ENCODE peak calls at places on chromosomes 12 and 14, in six cellular contexts. W is GM20000, U is pancreas, D is CD14-positive monocyte, V is dorsolateral prefrontal cortex, Q is endothelial cell. O is an unnamed sample.

GRCh38 chr14:39467889-39468524 is 35.8 kb upstream of the FBXO33 start:
- DNase-seq in W (no peak), U (no peak), D (no peak), V (no peak), Q (peak), O (no peak)

GRCh38 chr12:45284096-45284901 is 68.4 kb downstream of the ANO6 start:
- DNase-seq in W (no peak), U (no peak), D (no peak), V (no peak), Q (no peak), O (no peak)

GRCh38 chr12:132422057-132423043 is 67.6 kb upstream of the FBRSL1 start:
- DNase-seq in W (no peak), U (no peak), D (no peak), V (no peak), Q (peak), O (no peak)

GRCh38 chr14:102215071-102215470 is 75.4 kb downstream of the WDR20 start:
- DNase-seq in W (no peak), U (peak), D (peak), V (peak), Q (no peak), O (no peak)

GRCh38 chr12:121748571-121749265 is 36.2 kb downstream of the TMEM120B start:
- DNase-seq in W (no peak), U (no peak), D (peak), V (no peak), Q (no peak), O (no peak)

GRCh38 chr12:80443974-80444666 is at the start of gene PTPRQ:
- DNase-seq in W (no peak), U (no peak), D (no peak), V (no peak), Q (no peak), O (no peak)

GRCh38 chr12:12327802-12328201 is 22.2 kb downstream of the MANSC1 start:
- DNase-seq in W (peak), U (no peak), D (no peak), V (no peak), Q (peak), O (no peak)

GRCh38 chr12:117580718-117581062 is 219.3 kb upstream of the NOS1 start:
- DNase-seq in W (no peak), U (no peak), D (no peak), V (no peak), Q (no peak), O (no peak)

GRCh38 chr12:85872497-85873091 is 1.5 kb upstream of the NTS start:
- DNase-seq in W (peak), U (no peak), D (no peak), V (no peak), Q (no peak), O (no peak)

GRCh38 chr12:33438025-33438772 is 1.4 kb downstream of the SYT10 start:
- DNase-seq in W (no peak), U (no peak), D (no peak), V (no peak), Q (no peak), O (no peak)

GRCh38 chr12:119082496-119082895 is 96.2 kb upstream of the HSPB8 start:
- DNase-seq in W (no peak), U (no peak), D (no peak), V (peak), Q (no peak), O (no peak)

GRCh38 chr12:101793401-101793800 is 37.4 kb downstream of the GNPTAB start:
- DNase-seq in W (peak), U (no peak), D (no peak), V (no peak), Q (no peak), O (no peak)

GRCh38 chr12:6866163-6866919 is 990 bp upstream of the TPI1 start:
- DNase-seq in W (no peak), U (no peak), D (no peak), V (no peak), Q (no peak), O (no peak)

GRCh38 chr12:95326450-95326849 is 108.8 kb downstream of the VEZT start:
- DNase-seq in W (no peak), U (no peak), D (no peak), V (no peak), Q (no peak), O (no peak)

GRCh38 chr12:109822951-109823411 is 10.2 kb downstream of the TRPV4 start:
- DNase-seq in W (no peak), U (peak), D (peak), V (no peak), Q (no peak), O (no peak)

GRCh38 chr14:94485944-94486841 is 10.2 kb upstream of the SERPINA9 start:
- DNase-seq in W (peak), U (peak), D (no peak), V (peak), Q (peak), O (peak)

GRCh38 chr12:132197581-132198281 is 53.5 kb downstream of the NOC4L start:
- DNase-seq in W (no peak), U (no peak), D (no peak), V (no peak), Q (no peak), O (no peak)

GRCh38 chr12:107684990-107685359 is 624 bp upstream of the PWP1 start:
- DNase-seq in W (no peak), U (no peak), D (no peak), V (no peak), Q (no peak), O (no peak)

GRCh38 chr12:124855275-124855957 is 8.2 kb downstream of the SCARB1 start:
- DNase-seq in W (no peak), U (no peak), D (no peak), V (no peak), Q (no peak), O (no peak)

GRCh38 chr12:102833687-102834435 is 83.2 kb downstream of the PAH start:
- DNase-seq in W (peak), U (no peak), D (no peak), V (no peak), Q (peak), O (no peak)

GRCh38 chr12:66074561-66074960 is 56.0 kb downstream of the LLPH start:
- DNase-seq in W (no peak), U (no peak), D (no peak), V (no peak), Q (no peak), O (no peak)

GRCh38 chr14:103597623-103598372 is 31.2 kb upstream of the KLC1 start:
- DNase-seq in W (no peak), U (no peak), D (no peak), V (peak), Q (no peak), O (no peak)

GRCh38 chr14:63993992-63994391 is 141.2 kb downstream of the SYNE2 start:
- DNase-seq in W (no peak), U (no peak), D (no peak), V (no peak), Q (no peak), O (no peak)

GRCh38 chr12:95763809-95764253 is 26.7 kb downstream of the NTN4 start:
- DNase-seq in W (no peak), U (no peak), D (no peak), V (no peak), Q (no peak), O (no peak)

GRCh38 chr14:68941820-68942219 is 37.3 kb downstream of the ACTN1 start:
- DNase-seq in W (no peak), U (no peak), D (no peak), V (no peak), Q (peak), O (no peak)

GRCh38 chr12:88185988-88186387 is 43.9 kb downstream of the TMTC3 start:
- DNase-seq in W (no peak), U (no peak), D (no peak), V (no peak), Q (no peak), O (no peak)

GRCh38 chr12:6620137-6620884 is 13.1 kb upstream of the CHD4 start:
- DNase-seq in W (no peak), U (peak), D (peak), V (no peak), Q (peak), O (peak)

GRCh38 chr12:34348836-34349672 is 326.8 kb downstream of the ALG10 start:
- DNase-seq in W (no peak), U (no peak), D (no peak), V (no peak), Q (no peak), O (no peak)

DNA sequence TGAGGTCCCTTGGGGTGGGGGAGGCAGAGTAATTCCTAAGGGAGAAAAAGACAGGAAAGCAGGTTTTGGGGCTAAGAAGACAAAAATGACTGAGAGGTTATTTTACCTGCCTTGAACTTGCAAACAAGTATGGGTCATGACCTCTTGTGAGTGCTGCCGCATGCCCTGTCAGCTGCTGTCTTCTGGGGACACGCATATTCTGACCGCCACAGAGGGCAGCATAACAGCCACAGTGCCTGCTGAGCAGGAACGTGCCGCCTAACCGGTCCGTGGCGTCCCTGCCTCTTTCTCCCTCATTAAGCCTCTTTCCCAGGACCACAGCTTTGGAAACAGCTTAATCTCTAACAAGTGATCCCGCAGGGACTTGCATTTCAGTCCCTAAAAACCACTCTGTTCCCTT is 51.3 kb upstream of the KCNA1 start:
- DNase-seq in W (peak), U (peak), D (no peak), V (peak), Q (peak), O (no peak)
- TF ChIP-seq CTCF in W (no peak), U (no peak), D (no peak), V (no peak), Q (no peak), O (no peak)

DNA sequence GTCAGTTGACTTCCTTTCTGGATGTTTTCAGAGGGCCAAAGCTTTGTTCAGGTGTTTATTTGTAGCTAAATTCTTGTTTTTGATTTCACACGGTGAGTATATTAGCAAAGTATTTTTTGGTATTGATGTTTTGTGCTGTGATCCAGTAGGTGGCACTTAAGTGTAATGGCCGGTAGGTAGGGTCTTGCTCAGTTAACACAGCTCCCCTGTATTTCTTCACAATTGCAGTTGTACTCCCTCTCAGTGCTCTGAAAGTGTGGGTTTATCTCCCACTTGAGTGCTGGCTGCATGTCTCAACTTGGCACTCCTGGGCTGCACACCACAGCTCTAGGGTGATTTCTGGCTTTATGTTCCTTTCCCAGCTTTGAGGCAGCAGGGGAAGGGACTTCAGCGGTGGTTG is 339.5 kb downstream of the AEBP2 start:
- DNase-seq in W (no peak), U (no peak), D (no peak), V (no peak), Q (no peak), O (no peak)
- TF ChIP-seq CTCF in W (no peak), U (no peak), D (no peak), V (peak), Q (no peak), O (no peak)

DNA sequence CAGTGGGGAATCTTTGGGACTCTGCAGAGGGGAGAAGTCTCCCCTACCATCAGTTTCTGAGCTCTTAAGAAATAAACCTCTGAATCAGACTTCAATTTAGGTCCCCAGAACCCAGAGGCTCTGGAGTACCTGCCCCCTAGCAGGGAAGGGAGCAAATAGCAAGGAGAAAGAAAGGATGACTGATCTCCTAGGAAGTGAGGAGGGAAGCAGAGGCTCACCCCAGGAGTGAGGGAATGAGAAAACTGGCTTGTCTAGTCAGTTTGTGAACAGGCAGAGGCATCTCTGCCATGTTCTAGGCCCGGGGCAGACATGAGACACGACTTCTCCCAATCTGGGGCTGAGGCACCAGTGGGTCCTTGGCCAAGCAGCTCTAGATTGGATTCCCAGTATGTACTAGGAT is 24.3 kb upstream of the SMUG1 start:
- DNase-seq in W (no peak), U (no peak), D (no peak), V (no peak), Q (no peak), O (no peak)
- TF ChIP-seq CTCF in W (no peak), U (no peak), D (no peak), V (no peak), Q (no peak), O (no peak)

GRCh38 chr12:93073324-93073723 is 144.2 kb upstream of the EEA1 start:
- DNase-seq in W (no peak), U (no peak), D (no peak), V (no peak), Q (no peak), O (no peak)
- TF ChIP-seq CTCF in W (no peak), U (no peak), D (no peak), V (no peak), Q (no peak), O (no peak)

GRCh38 chr14:105201156-105201927 is 20.2 kb upstream of the NUDT14 start:
- DNase-seq in W (no peak), U (no peak), D (no peak), V (no peak), Q (no peak), O (no peak)
- TF ChIP-seq CTCF in W (no peak), U (no peak), D (peak), V (no peak), Q (no peak), O (no peak)

GRCh38 chr14:104723651-104724406 is at the start of gene ADSS1:
- DNase-seq in W (peak), U (peak), D (no peak), V (no peak), Q (peak), O (peak)
- TF ChIP-seq CTCF in W (peak), U (peak), D (peak), V (peak), Q (peak), O (peak)

DNA sequence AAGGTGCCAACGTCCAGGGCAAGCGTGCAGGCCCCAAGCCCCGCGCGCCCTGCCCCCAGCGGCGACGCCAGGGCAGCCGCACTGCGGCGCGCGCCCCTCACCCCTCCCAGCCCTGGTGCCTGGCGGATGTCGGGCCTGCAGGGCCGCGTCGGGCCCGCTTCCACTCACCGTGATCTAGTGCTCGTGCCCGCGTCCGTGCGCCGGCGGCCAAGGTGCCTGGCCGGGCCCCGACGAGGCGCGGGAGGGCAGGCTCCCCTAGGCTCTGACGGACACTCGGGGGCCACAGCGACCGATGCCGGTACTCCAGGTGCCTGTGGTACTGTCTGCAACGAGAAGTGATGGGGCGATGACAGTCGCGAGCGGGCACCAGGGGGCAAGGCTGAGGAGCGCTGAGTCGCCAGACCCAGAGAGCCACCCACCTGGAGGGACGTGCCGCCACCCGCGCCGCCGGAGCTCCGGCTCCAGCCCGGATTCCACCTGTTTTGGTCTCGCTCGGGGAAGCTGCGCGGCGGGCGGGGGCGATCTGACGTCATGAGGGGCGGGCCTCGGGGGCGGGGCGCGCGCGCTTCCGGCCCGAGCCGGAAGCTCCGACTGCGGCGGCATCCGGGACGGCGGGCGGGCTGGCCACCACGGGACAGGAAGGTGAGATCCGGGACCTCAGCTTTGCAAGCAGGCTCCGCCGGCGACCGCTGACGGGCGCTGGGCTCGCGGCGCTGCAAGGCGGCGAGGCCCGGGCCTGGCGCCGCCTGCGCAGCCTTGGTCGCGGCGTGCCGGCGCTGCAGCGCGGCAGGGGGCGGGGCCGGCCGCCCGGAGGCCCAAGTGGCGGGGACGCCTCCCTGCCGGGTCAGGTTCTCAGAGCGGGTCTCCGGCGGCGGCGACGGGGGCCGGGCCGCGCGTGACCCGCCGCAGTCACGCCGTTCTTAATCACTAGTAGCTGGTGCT is at the start of the genes LYSET and MOAP1:
- DNase-seq in W (peak), U (peak), D (peak), V (peak), Q (peak), O (peak)
- TF ChIP-seq CTCF in W (no peak), U (no peak), D (peak), V (no peak), Q (peak), O (no peak)

O was measured in activated B cell treated with CpG ODN at 0.5 μM for 24 hours.